ENCODE peak calls at places on chromosomes 2 and 18, in four cellular contexts. X, K, M and Y are unnamed samples.

GRCh38 chr2:457287-457686 is 169.4 kb upstream of the ALKAL2 start:
- DNase-seq in X (no peak), K (no peak), M (no peak), Y (no peak)

GRCh38 chr18:49026501-49027378 is 76.0 kb upstream of the SMAD7 start:
- DNase-seq in X (no peak), K (no peak), M (no peak), Y (no peak)

GRCh38 chr2:106991866-106992265 is 105.9 kb upstream of the ST6GAL2 start:
- DNase-seq in X (no peak), K (no peak), M (no peak), Y (no peak)

GRCh38 chr18:58671941-58672565 is 788 bp downstream of the MALT1 start:
- DNase-seq in X (no peak), K (no peak), M (peak), Y (peak)

GRCh38 chr2:27664245-27664574 is 521 bp downstream of the SLC4A1AP start:
- DNase-seq in X (no peak), K (no peak), M (no peak), Y (no peak)

GRCh38 chr2:36525245-36525644 is 72.7 kb downstream of the FEZ2 start:
- DNase-seq in X (no peak), K (no peak), M (no peak), Y (no peak)

GRCh38 chr2:234763051-234763909 is 188.5 kb upstream of the SH3BP4 start:
- DNase-seq in X (no peak), K (no peak), M (no peak), Y (peak)

GRCh38 chr2:43255249-43255960 is 29.0 kb upstream of the ZFP36L2 start:
- DNase-seq in X (no peak), K (no peak), M (no peak), Y (no peak)

GRCh38 chr2:229445013-229445412 is 173.9 kb upstream of the PID1 start:
- DNase-seq in X (peak), K (peak), M (peak), Y (peak)

GRCh38 chr2:167151894-167152293 is 263.6 kb downstream of the XIRP2 start:
- DNase-seq in X (no peak), K (no peak), M (no peak), Y (no peak)

DNA sequence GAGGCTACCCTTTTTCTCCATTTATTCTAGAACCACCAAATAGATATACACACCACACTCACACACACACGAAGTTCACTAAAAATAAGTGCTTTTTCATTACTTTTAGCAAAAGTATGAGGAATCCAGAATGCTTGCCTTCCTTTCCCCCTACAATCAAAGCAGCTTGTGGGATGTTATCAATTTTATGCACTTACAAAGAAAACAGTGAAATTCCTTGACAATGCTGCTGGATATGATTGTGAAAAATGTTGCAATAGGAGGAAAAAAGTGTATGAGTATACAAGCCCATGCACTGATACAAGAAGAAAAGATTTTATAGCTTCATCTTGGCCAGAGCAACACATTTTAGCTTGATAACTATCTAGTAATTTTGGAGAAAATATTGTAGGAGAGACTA is 269.2 kb downstream of the XIRP2 start:
- DNase-seq in X (no peak), K (no peak), M (no peak), Y (peak)
- H3K4me3 ChIP-seq in X (no peak), K (no peak), M (no peak), Y (no peak)

DNA sequence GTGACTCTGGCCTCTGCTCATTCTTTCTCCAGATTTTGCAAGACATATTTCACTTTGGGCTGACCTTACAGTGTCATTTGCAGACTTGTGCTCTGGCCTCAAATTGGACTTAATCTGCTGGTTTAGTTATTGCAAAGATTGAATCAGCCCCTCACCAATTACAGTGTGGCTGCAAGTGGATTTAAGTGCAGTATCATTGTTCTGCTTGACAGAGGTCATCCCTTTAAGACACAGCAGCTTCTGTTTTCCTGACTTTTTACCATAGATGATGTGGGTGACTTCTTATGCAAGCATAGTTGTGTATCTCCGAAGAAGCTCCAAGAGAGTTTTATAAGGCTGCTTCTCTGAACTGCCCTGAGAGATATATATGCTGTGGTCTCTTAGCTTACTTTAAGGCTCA is 3.4 kb downstream of the TRIB2 start:
- DNase-seq in X (no peak), K (no peak), M (no peak), Y (peak)
- H3K4me3 ChIP-seq in X (peak), K (peak), M (peak), Y (peak)

DNA sequence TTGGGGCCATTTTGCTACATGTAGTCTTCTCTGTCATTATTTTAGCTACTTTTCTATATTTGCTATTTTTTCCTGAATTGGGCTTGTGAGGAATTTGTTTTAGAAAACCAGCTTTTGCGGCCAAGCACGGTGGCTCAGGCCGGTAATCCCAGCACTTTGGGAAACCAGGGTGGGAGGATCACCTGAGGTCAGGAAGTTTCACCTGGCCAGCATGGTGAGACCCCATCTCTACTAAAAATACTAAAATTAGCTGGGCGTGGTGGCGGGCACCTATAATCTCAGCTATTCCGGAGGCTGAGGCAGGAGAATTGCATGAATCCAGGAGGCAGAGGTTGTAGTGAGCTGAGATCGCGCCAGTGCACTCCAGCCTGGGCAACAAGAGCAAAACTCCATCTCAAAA is 4.7 kb downstream of the SEPTIN2 start:
- DNase-seq in X (no peak), K (no peak), M (no peak), Y (no peak)
- H3K4me3 ChIP-seq in X (no peak), K (no peak), M (no peak), Y (no peak)

GRCh38 chr18:13611616-13612110 is 114.7 kb downstream of the FAM210A start:
- DNase-seq in X (peak), K (no peak), M (peak), Y (peak)

GRCh38 chr18:13610517-13610916 is 115.8 kb downstream of the FAM210A start:
- DNase-seq in X (no peak), K (no peak), M (no peak), Y (no peak)

GRCh38 chr18:13612111-13612997 is 114.0 kb downstream of the FAM210A start:
- DNase-seq in X (peak), K (no peak), M (no peak), Y (no peak)

GRCh38 chr18:13613099-13613498 is 113.3 kb downstream of the FAM210A start:
- DNase-seq in X (no peak), K (no peak), M (no peak), Y (no peak)

GRCh38 chr18:13611058-13611615 is 115.2 kb downstream of the FAM210A start:
- DNase-seq in X (peak), K (no peak), M (peak), Y (peak)
- H3K4me3 ChIP-seq in X (peak), K (peak), M (peak), Y (peak)

DNA sequence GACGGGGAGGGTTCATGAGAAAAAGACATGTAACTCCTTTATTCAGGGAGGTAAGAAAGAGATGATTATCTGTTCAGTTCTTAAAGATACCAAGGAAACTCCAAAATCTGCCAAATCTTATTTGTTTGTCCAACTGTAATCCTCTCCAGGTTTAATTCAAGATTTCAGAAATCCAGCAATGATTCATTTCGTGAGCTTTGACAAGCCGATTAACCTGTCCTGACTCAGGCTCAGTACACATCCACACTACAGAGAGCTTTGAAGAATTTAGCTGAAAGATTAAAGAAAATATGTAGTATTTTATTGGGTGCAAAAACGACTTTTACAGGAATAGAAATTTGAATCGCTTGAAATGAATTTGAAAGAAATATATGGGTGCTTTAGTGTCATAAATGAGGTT is 1.1 kb downstream of the SPAG16 start:
- DNase-seq in X (no peak), K (no peak), M (no peak), Y (no peak)
- H3K4me3 ChIP-seq in X (peak), K (no peak), M (peak), Y (no peak)

GRCh38 chr2:96764253-96764637 is 3.5 kb downstream of the CNNM4 start:
- DNase-seq in X (no peak), K (no peak), M (no peak), Y (no peak)

GRCh38 chr2:96770451-96770850 is 9.7 kb downstream of the CNNM4 start:
- DNase-seq in X (no peak), K (no peak), M (no peak), Y (no peak)

GRCh38 chr2:96769816-96770215 is 9.1 kb downstream of the CNNM4 start:
- DNase-seq in X (peak), K (no peak), M (peak), Y (no peak)

GRCh38 chr2:96767135-96767871 is 6.6 kb downstream of the CNNM4 start:
- DNase-seq in X (no peak), K (no peak), M (no peak), Y (no peak)

GRCh38 chr2:96768083-96768561 is 7.4 kb downstream of the CNNM4 start:
- DNase-seq in X (no peak), K (no peak), M (no peak), Y (no peak)
- H3K4me3 ChIP-seq in X (no peak), K (no peak), M (no peak), Y (no peak)